ENCODE peak calls at places on chromosomes 13 and 19, in ten cellular contexts. One of them, this sample, is unnamed. For H3K4me1, the result is how much of the 10 kb centered on the place peaks cover.

GRCh38 chr19:18428173-18428836 is 9.1 kb downstream of the SSBP4 start:
- DNase-seq in A549: no peak
- DNase-seq in mesendoderm: no peak
- DNase-seq in upper lobe of left lung: no peak
- DNase-seq in right atrium auricular region: no peak
- DNase-seq in tibial artery: no peak
- DNase-seq in IMR-90: no peak
- DNase-seq in uterus: no peak
- DNase-seq in heart right ventricle: no peak
- DNase-seq in cardiac muscle cell: no peak
- DNase-seq in this sample: no peak

GRCh38 chr13:36069881-36070366 is 61.3 kb downstream of the DCLK1 start:
- DNase-seq in A549: no peak
- DNase-seq in mesendoderm: no peak
- DNase-seq in upper lobe of left lung: no peak
- DNase-seq in right atrium auricular region: no peak
- DNase-seq in tibial artery: no peak
- DNase-seq in IMR-90: no peak
- DNase-seq in uterus: peak
- DNase-seq in heart right ventricle: no peak
- DNase-seq in cardiac muscle cell: peak
- DNase-seq in this sample: no peak

GRCh38 chr19:54345938-54346386 is 7.0 kb upstream of the LILRA4 start:
- DNase-seq in A549: no peak
- DNase-seq in mesendoderm: no peak
- DNase-seq in upper lobe of left lung: no peak
- DNase-seq in right atrium auricular region: no peak
- DNase-seq in tibial artery: peak
- DNase-seq in IMR-90: no peak
- DNase-seq in uterus: no peak
- DNase-seq in heart right ventricle: no peak
- DNase-seq in cardiac muscle cell: no peak
- DNase-seq in this sample: peak

GRCh38 chr19:48321372-48321621 is 4.1 kb upstream of the EMP3 start:
- DNase-seq in A549: peak
- DNase-seq in mesendoderm: peak
- DNase-seq in upper lobe of left lung: peak
- DNase-seq in right atrium auricular region: peak
- DNase-seq in tibial artery: peak
- DNase-seq in IMR-90: peak
- DNase-seq in uterus: peak
- DNase-seq in heart right ventricle: peak
- DNase-seq in cardiac muscle cell: peak
- DNase-seq in this sample: peak

GRCh38 chr13:48304132-48304876 is 753 bp downstream of the RB1 start:
- DNase-seq in A549: peak
- DNase-seq in mesendoderm: no peak
- DNase-seq in upper lobe of left lung: peak
- DNase-seq in right atrium auricular region: no peak
- DNase-seq in tibial artery: peak
- DNase-seq in IMR-90: peak
- DNase-seq in uterus: peak
- DNase-seq in heart right ventricle: peak
- DNase-seq in cardiac muscle cell: peak
- DNase-seq in this sample: no peak

GRCh38 chr13:21231426-21231945 is 55.0 kb downstream of the MRPL57 start:
- DNase-seq in A549: no peak
- DNase-seq in mesendoderm: no peak
- DNase-seq in upper lobe of left lung: no peak
- DNase-seq in right atrium auricular region: no peak
- DNase-seq in tibial artery: no peak
- DNase-seq in IMR-90: no peak
- DNase-seq in uterus: no peak
- DNase-seq in heart right ventricle: no peak
- DNase-seq in cardiac muscle cell: peak
- DNase-seq in this sample: no peak

GRCh38 chr19:14957464-14957863 is 16.2 kb downstream of the OR7C2 start:
- DNase-seq in A549: no peak
- DNase-seq in mesendoderm: no peak
- DNase-seq in upper lobe of left lung: no peak
- DNase-seq in right atrium auricular region: no peak
- DNase-seq in tibial artery: no peak
- DNase-seq in IMR-90: no peak
- DNase-seq in uterus: no peak
- DNase-seq in heart right ventricle: no peak
- DNase-seq in cardiac muscle cell: no peak
- DNase-seq in this sample: no peak

GRCh38 chr13:99132295-99132835 is 68.3 kb upstream of the UBAC2 start:
- DNase-seq in A549: no peak
- DNase-seq in mesendoderm: no peak
- DNase-seq in upper lobe of left lung: no peak
- DNase-seq in right atrium auricular region: no peak
- DNase-seq in tibial artery: no peak
- DNase-seq in IMR-90: no peak
- DNase-seq in uterus: no peak
- DNase-seq in heart right ventricle: no peak
- DNase-seq in cardiac muscle cell: no peak
- DNase-seq in this sample: no peak

GRCh38 chr13:39484506-39485313 is 118.3 kb downstream of the LHFPL6 start:
- DNase-seq in A549: no peak
- DNase-seq in mesendoderm: peak
- DNase-seq in upper lobe of left lung: no peak
- DNase-seq in right atrium auricular region: no peak
- DNase-seq in tibial artery: no peak
- DNase-seq in IMR-90: peak
- DNase-seq in uterus: no peak
- DNase-seq in heart right ventricle: no peak
- DNase-seq in cardiac muscle cell: peak
- DNase-seq in this sample: no peak

GRCh38 chr13:39493966-39494365 is 109.0 kb downstream of the LHFPL6 start:
- DNase-seq in A549: no peak
- DNase-seq in mesendoderm: no peak
- DNase-seq in upper lobe of left lung: no peak
- DNase-seq in right atrium auricular region: no peak
- DNase-seq in tibial artery: no peak
- DNase-seq in IMR-90: no peak
- DNase-seq in uterus: no peak
- DNase-seq in heart right ventricle: no peak
- DNase-seq in cardiac muscle cell: no peak
- DNase-seq in this sample: no peak

GRCh38 chr13:39485314-39485700 is 117.7 kb downstream of the LHFPL6 start:
- DNase-seq in A549: no peak
- DNase-seq in mesendoderm: peak
- DNase-seq in upper lobe of left lung: no peak
- DNase-seq in right atrium auricular region: no peak
- DNase-seq in tibial artery: no peak
- DNase-seq in IMR-90: peak
- DNase-seq in uterus: no peak
- DNase-seq in heart right ventricle: no peak
- DNase-seq in cardiac muscle cell: peak
- DNase-seq in this sample: no peak

GRCh38 chr13:39490136-39490535 is 112.9 kb downstream of the LHFPL6 start:
- DNase-seq in A549: no peak
- DNase-seq in mesendoderm: peak
- DNase-seq in upper lobe of left lung: no peak
- DNase-seq in right atrium auricular region: no peak
- DNase-seq in tibial artery: no peak
- DNase-seq in IMR-90: no peak
- DNase-seq in uterus: no peak
- DNase-seq in heart right ventricle: no peak
- DNase-seq in cardiac muscle cell: no peak
- DNase-seq in this sample: no peak
- H3K4me1 ChIP-seq in A549: under half
- H3K4me1 ChIP-seq in mesendoderm: under half
- H3K4me1 ChIP-seq in upper lobe of left lung: under half
- H3K4me1 ChIP-seq in right atrium auricular region: under half
- H3K4me1 ChIP-seq in tibial artery: under half
- H3K4me1 ChIP-seq in IMR-90: under half
- H3K4me1 ChIP-seq in uterus: under half
- H3K4me1 ChIP-seq in heart right ventricle: under half
- H3K4me1 ChIP-seq in cardiac muscle cell: under half
- H3K4me1 ChIP-seq in this sample: under half

GRCh38 chr19:6066661-6067646 is 43.3 kb downstream of the RFX2 start:
- DNase-seq in A549: peak
- DNase-seq in mesendoderm: peak
- DNase-seq in upper lobe of left lung: peak
- DNase-seq in right atrium auricular region: peak
- DNase-seq in tibial artery: peak
- DNase-seq in IMR-90: peak
- DNase-seq in uterus: peak
- DNase-seq in heart right ventricle: peak
- DNase-seq in cardiac muscle cell: peak
- DNase-seq in this sample: peak

GRCh38 chr19:6067975-6068374 is 42.3 kb downstream of the RFX2 start:
- DNase-seq in A549: no peak
- DNase-seq in mesendoderm: no peak
- DNase-seq in upper lobe of left lung: no peak
- DNase-seq in right atrium auricular region: peak
- DNase-seq in tibial artery: peak
- DNase-seq in IMR-90: no peak
- DNase-seq in uterus: no peak
- DNase-seq in heart right ventricle: no peak
- DNase-seq in cardiac muscle cell: no peak
- DNase-seq in this sample: peak

GRCh38 chr19:6064703-6065073 is 45.6 kb downstream of the RFX2 start:
- DNase-seq in A549: no peak
- DNase-seq in mesendoderm: no peak
- DNase-seq in upper lobe of left lung: no peak
- DNase-seq in right atrium auricular region: no peak
- DNase-seq in tibial artery: no peak
- DNase-seq in IMR-90: no peak
- DNase-seq in uterus: no peak
- DNase-seq in heart right ventricle: no peak
- DNase-seq in cardiac muscle cell: no peak
- DNase-seq in this sample: no peak

GRCh38 chr19:6064016-6064702 is 46.1 kb downstream of the RFX2 start:
- DNase-seq in A549: no peak
- DNase-seq in mesendoderm: peak
- DNase-seq in upper lobe of left lung: no peak
- DNase-seq in right atrium auricular region: no peak
- DNase-seq in tibial artery: peak
- DNase-seq in IMR-90: no peak
- DNase-seq in uterus: peak
- DNase-seq in heart right ventricle: no peak
- DNase-seq in cardiac muscle cell: no peak
- DNase-seq in this sample: no peak

DNA sequence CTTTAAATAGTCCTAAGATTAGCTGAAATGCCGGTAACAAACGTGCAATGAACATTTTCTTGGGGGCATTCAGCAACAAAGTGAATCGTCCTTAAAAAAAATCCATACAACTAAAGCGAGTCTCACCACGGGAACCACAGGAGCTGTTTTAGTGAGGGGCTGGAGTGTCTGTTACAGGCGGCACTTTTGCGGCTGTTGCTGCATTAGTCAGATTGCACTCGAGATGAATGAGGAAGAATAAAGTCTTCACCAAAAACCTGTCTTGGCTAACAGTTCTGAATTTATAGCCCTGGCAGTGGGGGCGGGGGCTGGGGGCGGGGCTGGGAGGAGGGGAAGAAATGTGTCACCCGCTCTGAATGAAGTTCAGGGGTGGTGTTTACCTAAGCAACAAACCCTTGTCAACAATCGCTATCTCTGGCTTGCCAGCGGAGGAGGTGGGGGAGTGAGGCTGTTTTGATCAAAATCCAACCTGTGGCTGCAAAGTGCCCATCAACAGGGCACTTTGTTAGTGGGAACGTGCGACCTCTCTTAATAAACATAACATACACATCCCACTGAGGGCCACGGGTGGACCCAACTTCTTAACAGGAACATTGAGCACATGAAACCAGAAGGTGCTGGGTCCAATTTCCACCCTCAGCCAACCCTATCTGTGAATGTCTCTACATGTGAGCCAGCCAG is 44.5 kb downstream of the RFX2 start:
- DNase-seq in A549: peak
- DNase-seq in mesendoderm: peak
- DNase-seq in upper lobe of left lung: peak
- DNase-seq in right atrium auricular region: peak
- DNase-seq in tibial artery: peak
- DNase-seq in IMR-90: peak
- DNase-seq in uterus: peak
- DNase-seq in heart right ventricle: peak
- DNase-seq in cardiac muscle cell: no peak
- DNase-seq in this sample: no peak
- H3K4me1 ChIP-seq in A549: half or more
- H3K4me1 ChIP-seq in mesendoderm: under half
- H3K4me1 ChIP-seq in upper lobe of left lung: half or more
- H3K4me1 ChIP-seq in right atrium auricular region: half or more
- H3K4me1 ChIP-seq in tibial artery: under half
- H3K4me1 ChIP-seq in IMR-90: under half
- H3K4me1 ChIP-seq in uterus: under half
- H3K4me1 ChIP-seq in heart right ventricle: under half
- H3K4me1 ChIP-seq in cardiac muscle cell: under half
- H3K4me1 ChIP-seq in this sample: under half

GRCh38 chr13:50910483-50910805 is 853 bp downstream of the RNASEH2B start:
- DNase-seq in A549: peak
- DNase-seq in mesendoderm: peak
- DNase-seq in upper lobe of left lung: peak
- DNase-seq in right atrium auricular region: no peak
- DNase-seq in tibial artery: peak
- DNase-seq in IMR-90: peak
- DNase-seq in uterus: peak
- DNase-seq in heart right ventricle: no peak
- DNase-seq in cardiac muscle cell: peak
- DNase-seq in this sample: no peak

GRCh38 chr13:50912851-50913250 is 3.3 kb downstream of the RNASEH2B start:
- DNase-seq in A549: no peak
- DNase-seq in mesendoderm: peak
- DNase-seq in upper lobe of left lung: no peak
- DNase-seq in right atrium auricular region: no peak
- DNase-seq in tibial artery: no peak
- DNase-seq in IMR-90: peak
- DNase-seq in uterus: no peak
- DNase-seq in heart right ventricle: no peak
- DNase-seq in cardiac muscle cell: no peak
- DNase-seq in this sample: no peak

GRCh38 chr13:50909605-50910482 is at the start of gene RNASEH2B:
- DNase-seq in A549: peak
- DNase-seq in mesendoderm: peak
- DNase-seq in upper lobe of left lung: peak
- DNase-seq in right atrium auricular region: peak
- DNase-seq in tibial artery: peak
- DNase-seq in IMR-90: peak
- DNase-seq in uterus: peak
- DNase-seq in heart right ventricle: peak
- DNase-seq in cardiac muscle cell: peak
- DNase-seq in this sample: no peak

GRCh38 chr13:50911937-50912624 is 2.5 kb downstream of the RNASEH2B start:
- DNase-seq in A549: peak
- DNase-seq in mesendoderm: peak
- DNase-seq in upper lobe of left lung: peak
- DNase-seq in right atrium auricular region: peak
- DNase-seq in tibial artery: peak
- DNase-seq in IMR-90: peak
- DNase-seq in uterus: peak
- DNase-seq in heart right ventricle: peak
- DNase-seq in cardiac muscle cell: peak
- DNase-seq in this sample: peak

GRCh38 chr13:50911051-50911690 is 1.6 kb downstream of the RNASEH2B start:
- DNase-seq in A549: no peak
- DNase-seq in mesendoderm: no peak
- DNase-seq in upper lobe of left lung: no peak
- DNase-seq in right atrium auricular region: no peak
- DNase-seq in tibial artery: no peak
- DNase-seq in IMR-90: no peak
- DNase-seq in uterus: no peak
- DNase-seq in heart right ventricle: no peak
- DNase-seq in cardiac muscle cell: peak
- DNase-seq in this sample: no peak
- H3K4me1 ChIP-seq in A549: under half
- H3K4me1 ChIP-seq in mesendoderm: under half
- H3K4me1 ChIP-seq in upper lobe of left lung: under half
- H3K4me1 ChIP-seq in right atrium auricular region: under half
- H3K4me1 ChIP-seq in tibial artery: under half
- H3K4me1 ChIP-seq in IMR-90: under half
- H3K4me1 ChIP-seq in uterus: under half
- H3K4me1 ChIP-seq in heart right ventricle: under half
- H3K4me1 ChIP-seq in cardiac muscle cell: under half
- H3K4me1 ChIP-seq in this sample: under half

GRCh38 chr19:21588202-21588601 is 82.8 kb downstream of the ZNF429 start:
- DNase-seq in A549: no peak
- DNase-seq in mesendoderm: no peak
- DNase-seq in upper lobe of left lung: no peak
- DNase-seq in right atrium auricular region: no peak
- DNase-seq in tibial artery: no peak
- DNase-seq in IMR-90: no peak
- DNase-seq in uterus: no peak
- DNase-seq in heart right ventricle: no peak
- DNase-seq in cardiac muscle cell: no peak
- DNase-seq in this sample: no peak

GRCh38 chr19:21586341-21587116 is 81.1 kb downstream of the ZNF429 start:
- DNase-seq in A549: no peak
- DNase-seq in mesendoderm: peak
- DNase-seq in upper lobe of left lung: no peak
- DNase-seq in right atrium auricular region: no peak
- DNase-seq in tibial artery: no peak
- DNase-seq in IMR-90: no peak
- DNase-seq in uterus: no peak
- DNase-seq in heart right ventricle: peak
- DNase-seq in cardiac muscle cell: no peak
- DNase-seq in this sample: no peak

GRCh38 chr19:21585491-21585890 is 80.1 kb downstream of the ZNF429 start:
- DNase-seq in A549: no peak
- DNase-seq in mesendoderm: no peak
- DNase-seq in upper lobe of left lung: no peak
- DNase-seq in right atrium auricular region: no peak
- DNase-seq in tibial artery: no peak
- DNase-seq in IMR-90: no peak
- DNase-seq in uterus: no peak
- DNase-seq in heart right ventricle: no peak
- DNase-seq in cardiac muscle cell: no peak
- DNase-seq in this sample: no peak

GRCh38 chr19:21587549-21587948 is 82.1 kb downstream of the ZNF429 start:
- DNase-seq in A549: no peak
- DNase-seq in mesendoderm: no peak
- DNase-seq in upper lobe of left lung: no peak
- DNase-seq in right atrium auricular region: no peak
- DNase-seq in tibial artery: no peak
- DNase-seq in IMR-90: no peak
- DNase-seq in uterus: no peak
- DNase-seq in heart right ventricle: no peak
- DNase-seq in cardiac muscle cell: no peak
- DNase-seq in this sample: no peak

GRCh38 chr19:21587117-21587461 is 81.7 kb downstream of the ZNF429 start:
- DNase-seq in A549: no peak
- DNase-seq in mesendoderm: peak
- DNase-seq in upper lobe of left lung: no peak
- DNase-seq in right atrium auricular region: no peak
- DNase-seq in tibial artery: no peak
- DNase-seq in IMR-90: no peak
- DNase-seq in uterus: no peak
- DNase-seq in heart right ventricle: peak
- DNase-seq in cardiac muscle cell: no peak
- DNase-seq in this sample: no peak
- H3K4me1 ChIP-seq in A549: under half
- H3K4me1 ChIP-seq in mesendoderm: under half
- H3K4me1 ChIP-seq in upper lobe of left lung: under half
- H3K4me1 ChIP-seq in right atrium auricular region: under half
- H3K4me1 ChIP-seq in tibial artery: under half
- H3K4me1 ChIP-seq in IMR-90: under half
- H3K4me1 ChIP-seq in uterus: under half
- H3K4me1 ChIP-seq in heart right ventricle: under half
- H3K4me1 ChIP-seq in cardiac muscle cell: under half
- H3K4me1 ChIP-seq in this sample: under half